ENCODE peak calls at places on chromosomes 5 and 9, in seven cellular contexts. F is NCI-H1436; Q is head of caudate nucleus; L is NCI-H2171; R is stimulated activated CD8-positive, alpha-beta memory T cell treated with anti-CD3 and anti-CD28 coated beads, Interleukin-4, amount 100 ng/mL, for 1 hour; S is epithelial cell of esophagus; H is cardiac fibroblast. P is an unnamed sample.

GRCh38 chr9:131201856-131202255 is 74.5 kb downstream of the FAM78A start:
- DNase-seq in F (no peak), Q (no peak), L (no peak), R (no peak), S (no peak), H (no peak), P (no peak)

GRCh38 chr5:57841671-57842375 is 359.2 kb upstream of the ACTBL2 start:
- DNase-seq in F (no peak), Q (no peak), L (no peak), R (no peak), S (peak; percentile 100), H (peak; percentile 97), P (peak; percentile 99)

GRCh38 chr5:7576023-7576715 is 180.2 kb downstream of the ADCY2 start:
- DNase-seq in F (no peak), Q (peak; percentile 66), L (peak; percentile 8), R (no peak), S (no peak), H (no peak), P (no peak)

GRCh38 chr5:39650234-39650816 is 225.5 kb upstream of the DAB2 start:
- DNase-seq in F (no peak), Q (no peak), L (no peak), R (no peak), S (no peak), H (peak; percentile 53), P (no peak)

GRCh38 chr5:30392897-30393296 is 800.6 kb upstream of the CDH6 start:
- DNase-seq in F (no peak), Q (no peak), L (no peak), R (no peak), S (peak; percentile 19), H (no peak), P (no peak)

GRCh38 chr9:90773593-90773992 is 28.0 kb upstream of the SYK start:
- DNase-seq in F (no peak), Q (no peak), L (no peak), R (no peak), S (peak; percentile 34), H (no peak), P (peak; percentile 9)

GRCh38 chr5:140043508-140043872 is 391 bp upstream of the NRG2 start:
- DNase-seq in F (no peak), Q (peak; percentile 57), L (no peak), R (no peak), S (no peak), H (no peak), P (no peak)

GRCh38 chr5:95565280-95565920 is 10.5 kb downstream of the ARSK start:
- DNase-seq in F (no peak), Q (no peak), L (no peak), R (no peak), S (no peak), H (peak; percentile 68), P (no peak)

GRCh38 chr9:4859035-4859434 is 66.3 kb downstream of the RCL1 start:
- DNase-seq in F (no peak), Q (no peak), L (no peak), R (no peak), S (no peak), H (no peak), P (no peak)

GRCh38 chr5:177087707-177088005 is 941 bp downstream of the FGFR4 start:
- DNase-seq in F (no peak), Q (no peak), L (no peak), R (no peak), S (no peak), H (no peak), P (no peak)

GRCh38 chr5:40619406-40619805 is 60.3 kb upstream of the PTGER4 start:
- DNase-seq in F (no peak), Q (no peak), L (no peak), R (no peak), S (peak; percentile 12), H (peak; percentile 21), P (peak; percentile 27)

GRCh38 chr9:2727966-2728613 is 10.8 kb downstream of the KCNV2 start:
- DNase-seq in F (peak; percentile 82), Q (peak; percentile 51), L (peak; percentile 64), R (no peak), S (peak; percentile 71), H (peak; percentile 89), P (peak; percentile 52)

GRCh38 chr5:74625742-74626241 is 14.7 kb downstream of the ENC1 start:
- DNase-seq in F (no peak), Q (no peak), L (no peak), R (no peak), S (peak; percentile 45), H (peak; percentile 42), P (peak; percentile 79)

GRCh38 chr9:93288891-93289883 is 105.2 kb downstream of the WNK2 start:
- DNase-seq in F (no peak), Q (no peak), L (no peak), R (no peak), S (peak; percentile 43), H (peak; percentile 48), P (peak; percentile 44)

GRCh38 chr5:32538031-32538547 is 47.3 kb upstream of the SUB1 start:
- DNase-seq in F (peak; percentile 17), Q (no peak), L (peak; percentile 85), R (no peak), S (no peak), H (no peak), P (no peak)

GRCh38 chr9:97627624-97628023 is 5.5 kb downstream of the TSTD2 start:
- DNase-seq in F (no peak), Q (no peak), L (no peak), R (no peak), S (no peak), H (no peak), P (no peak)

GRCh38 chr5:43020294-43020711 is 19.8 kb downstream of the ANXA2R start:
- DNase-seq in F (no peak), Q (no peak), L (peak; percentile 13), R (no peak), S (no peak), H (no peak), P (no peak)

GRCh38 chr9:20353931-20354652 is 268.2 kb downstream of the MLLT3 start:
- DNase-seq in F (no peak), Q (no peak), L (no peak), R (no peak), S (peak; percentile 67), H (peak; percentile 80), P (peak; percentile 12)

GRCh38 chr5:148406406-148406805 is 22.6 kb downstream of the FBXO38 start:
- DNase-seq in F (no peak), Q (no peak), L (no peak), R (no peak), S (no peak), H (no peak), P (no peak)

GRCh38 chr5:43335681-43336080 is 22.5 kb upstream of the HMGCS1 start:
- DNase-seq in F (no peak), Q (no peak), L (no peak), R (no peak), S (no peak), H (no peak), P (no peak)

GRCh38 chr9:89919171-89919681 is 314.4 kb downstream of the GADD45G start:
- DNase-seq in F (no peak), Q (peak; percentile 19), L (no peak), R (no peak), S (no peak), H (no peak), P (no peak)

GRCh38 chr9:13213337-13213736 is 66.2 kb downstream of the MPDZ start:
- DNase-seq in F (no peak), Q (no peak), L (no peak), R (no peak), S (peak; percentile 21), H (peak; percentile 57), P (no peak)

GRCh38 chr9:715743-716400 is 125.6 kb upstream of the DMRT1 start:
- DNase-seq in F (no peak), Q (no peak), L (no peak), R (no peak), S (no peak), H (peak; percentile 68), P (peak; percentile 55)

GRCh38 chr5:123598028-123598689 is 86.2 kb downstream of the CSNK1G3 start:
- DNase-seq in F (no peak), Q (no peak), L (no peak), R (no peak), S (no peak), H (no peak), P (no peak)

GRCh38 chr5:178381921-178382688 is 149.5 kb upstream of the PHYKPL start:
- DNase-seq in F (no peak), Q (no peak), L (no peak), R (no peak), S (no peak), H (no peak), P (no peak)

GRCh38 chr5:154779105-154779504 is 23.9 kb downstream of the LARP1 start:
- DNase-seq in F (no peak), Q (no peak), L (no peak), R (no peak), S (peak; percentile 94), H (peak; percentile 88), P (peak; percentile 84)

GRCh38 chr5:56183507-56183906 is 49.6 kb downstream of the ANKRD55 start:
- DNase-seq in F (no peak), Q (no peak), L (no peak), R (no peak), S (peak; percentile 95), H (peak; percentile 97), P (peak; percentile 92)

GRCh38 chr5:111372799-111373198 is 139.5 kb downstream of the STARD4 start:
- DNase-seq in F (no peak), Q (no peak), L (no peak), R (no peak), S (no peak), H (no peak), P (no peak)